ENCODE peak calls at places on chromosome 20, in six cellular contexts. G, Z, F, Q, W and S are unnamed samples.

GRCh38 chr20:54744097-54744496 is 268.7 kb downstream of the DOK5 start:
- DNase-seq in G (no peak), F (no peak), W (no peak), Q (no peak), Z (no peak), S (no peak)

GRCh38 chr20:50305636-50306477 is 115.2 kb downstream of the CEBPB start:
- DNase-seq in Z (no peak), W (no peak), Q (no peak), F (no peak), G (no peak), S (peak; percentile 74)

GRCh38 chr20:3863317-3863716 is 16.7 kb downstream of the MAVS start:
- DNase-seq in G (no peak), F (no peak), Q (no peak), Z (no peak), W (no peak), S (no peak)

GRCh38 chr20:58714923-58715708 is 22.5 kb downstream of the NPEPL1 start:
- DNase-seq in G (no peak), Z (no peak), W (no peak), F (no peak), Q (no peak), S (peak; percentile 10)

GRCh38 chr20:48034754-48035153 is 249.5 kb upstream of the SULF2 start:
- DNase-seq in W (no peak), F (no peak), Z (no peak), Q (no peak), G (no peak), S (no peak)

GRCh38 chr20:12331236-12331635 is 413.5 kb downstream of the BTBD3 start:
- DNase-seq in Q (no peak), G (no peak), F (no peak), W (no peak), Z (no peak), S (no peak)

GRCh38 chr20:50163570-50164317 is 10.2 kb upstream of the PEDS1 start:
- DNase-seq in Z (peak; percentile 45), W (no peak), F (no peak), Q (no peak), G (no peak), S (no peak)

GRCh38 chr20:5688431-5688972 is 61.7 kb upstream of the SHLD1 start:
- DNase-seq in W (no peak), G (no peak), Q (peak; percentile 1), Z (no peak), F (peak; percentile 16), S (no peak)

GRCh38 chr20:23361108-23361650 is 803 bp upstream of the GZF1 start:
- DNase-seq in F (no peak), Q (no peak), W (peak; percentile 23), Z (no peak), G (no peak), S (no peak)